ENCODE peak calls at places on chromosomes 5 and 9, in four cellular contexts. One of them, this sample, is unnamed. For H3K9me3 and H3K4me1, the result is how much of the 10 kb centered on the place peaks cover.

GRCh38 chr5:109324941-109325340 is 84.8 kb downstream of the PJA2 start:
- DNase-seq in A549: no peak
- DNase-seq in psoas muscle: no peak
- DNase-seq in tibial nerve: no peak
- DNase-seq in this sample: no peak

GRCh38 chr5:115494570-115495289 is 49.8 kb downstream of the FEM1C start:
- DNase-seq in A549: no peak
- DNase-seq in psoas muscle: no peak
- DNase-seq in tibial nerve: no peak
- DNase-seq in this sample: no peak

GRCh38 chr5:684771-685216 is 8.4 kb downstream of the TPPP start:
- DNase-seq in A549: no peak
- DNase-seq in psoas muscle: no peak
- DNase-seq in tibial nerve: no peak
- DNase-seq in this sample: no peak

GRCh38 chr5:16932401-16932800 is 3.7 kb downstream of the MYO10 start:
- DNase-seq in A549: no peak
- DNase-seq in psoas muscle: no peak
- DNase-seq in tibial nerve: no peak
- DNase-seq in this sample: no peak

GRCh38 chr5:172274951-172275753 is 8.4 kb downstream of the UBTD2 start:
- DNase-seq in A549: no peak
- DNase-seq in psoas muscle: no peak
- DNase-seq in tibial nerve: no peak
- DNase-seq in this sample: no peak

GRCh38 chr9:132663120-132663519 is 6.7 kb downstream of the DDX31 start:
- DNase-seq in A549: no peak
- DNase-seq in psoas muscle: no peak
- DNase-seq in tibial nerve: no peak
- DNase-seq in this sample: no peak

GRCh38 chr9:32992596-32993238 is 8.7 kb downstream of the APTX start:
- DNase-seq in A549: no peak
- DNase-seq in psoas muscle: no peak
- DNase-seq in tibial nerve: no peak
- DNase-seq in this sample: no peak

GRCh38 chr9:116550728-116551436 is 136.2 kb upstream of the TRIM32 start:
- DNase-seq in A549: no peak
- DNase-seq in psoas muscle: no peak
- DNase-seq in tibial nerve: no peak
- DNase-seq in this sample: no peak

GRCh38 chr9:115240676-115241075 is 122.7 kb upstream of the TNC start:
- DNase-seq in A549: no peak
- DNase-seq in psoas muscle: no peak
- DNase-seq in tibial nerve: no peak
- DNase-seq in this sample: no peak

GRCh38 chr9:109245300-109245897 is 75.5 kb downstream of the EPB41L4B start:
- DNase-seq in A549: no peak
- DNase-seq in psoas muscle: no peak
- DNase-seq in tibial nerve: no peak
- DNase-seq in this sample: no peak

GRCh38 chr5:127757576-127757975 is 54.4 kb downstream of the CCDC192 start:
- DNase-seq in A549: peak
- DNase-seq in psoas muscle: no peak
- DNase-seq in tibial nerve: no peak
- DNase-seq in this sample: no peak

GRCh38 chr5:134437340-134438267 is 25.9 kb upstream of the CDKN2AIPNL start:
- DNase-seq in A549: no peak
- DNase-seq in psoas muscle: peak
- DNase-seq in tibial nerve: no peak
- DNase-seq in this sample: no peak

GRCh38 chr5:6837519-6838110 is 124.4 kb downstream of the TENT4A start:
- DNase-seq in A549: peak
- DNase-seq in psoas muscle: no peak
- DNase-seq in tibial nerve: no peak
- DNase-seq in this sample: no peak
- TF ChIP-seq CTCF in A549: peak
- TF ChIP-seq CTCF in psoas muscle: peak
- TF ChIP-seq CTCF in tibial nerve: no peak
- TF ChIP-seq CTCF in this sample: no peak

GRCh38 chr5:178318382-178318781 is 85.8 kb upstream of the PHYKPL start:
- DNase-seq in A549: no peak
- DNase-seq in psoas muscle: peak
- DNase-seq in tibial nerve: no peak
- DNase-seq in this sample: no peak
- H3K9me3 ChIP-seq in A549: under half
- H3K9me3 ChIP-seq in psoas muscle: under half
- H3K9me3 ChIP-seq in tibial nerve: under half
- H3K9me3 ChIP-seq in this sample: under half

DNA sequence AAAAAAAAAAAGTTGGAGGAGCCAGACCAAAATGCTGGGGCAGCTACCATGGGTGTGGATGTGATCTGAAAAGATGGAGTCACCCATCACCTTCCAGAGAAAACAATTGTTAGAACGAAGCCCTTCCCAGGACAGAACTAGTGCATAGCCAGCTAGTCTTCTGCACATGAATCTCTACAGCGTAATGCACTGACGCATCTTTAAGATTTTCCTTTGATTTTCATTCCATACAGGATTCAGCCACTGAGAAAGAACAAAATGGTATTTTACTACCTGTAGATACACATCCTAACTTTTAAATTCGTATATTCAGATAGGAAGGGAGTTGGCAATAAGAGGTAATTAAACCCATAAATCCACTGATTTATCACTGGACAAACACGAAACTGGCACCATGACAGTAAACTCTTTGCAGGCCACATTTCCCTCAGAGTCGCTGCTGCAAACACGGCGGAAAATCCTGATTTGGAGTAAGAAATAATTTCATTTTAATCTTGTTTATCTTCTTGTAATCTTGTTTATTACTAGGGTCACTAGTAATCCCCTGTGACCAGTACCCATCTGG is 206.6 kb downstream of the SPOCK1 start:
- DNase-seq in A549: no peak
- DNase-seq in psoas muscle: no peak
- DNase-seq in tibial nerve: no peak
- DNase-seq in this sample: no peak
- H3K4me1 ChIP-seq in A549: under half
- H3K4me1 ChIP-seq in psoas muscle: under half
- H3K4me1 ChIP-seq in tibial nerve: under half
- H3K4me1 ChIP-seq in this sample: under half

DNA sequence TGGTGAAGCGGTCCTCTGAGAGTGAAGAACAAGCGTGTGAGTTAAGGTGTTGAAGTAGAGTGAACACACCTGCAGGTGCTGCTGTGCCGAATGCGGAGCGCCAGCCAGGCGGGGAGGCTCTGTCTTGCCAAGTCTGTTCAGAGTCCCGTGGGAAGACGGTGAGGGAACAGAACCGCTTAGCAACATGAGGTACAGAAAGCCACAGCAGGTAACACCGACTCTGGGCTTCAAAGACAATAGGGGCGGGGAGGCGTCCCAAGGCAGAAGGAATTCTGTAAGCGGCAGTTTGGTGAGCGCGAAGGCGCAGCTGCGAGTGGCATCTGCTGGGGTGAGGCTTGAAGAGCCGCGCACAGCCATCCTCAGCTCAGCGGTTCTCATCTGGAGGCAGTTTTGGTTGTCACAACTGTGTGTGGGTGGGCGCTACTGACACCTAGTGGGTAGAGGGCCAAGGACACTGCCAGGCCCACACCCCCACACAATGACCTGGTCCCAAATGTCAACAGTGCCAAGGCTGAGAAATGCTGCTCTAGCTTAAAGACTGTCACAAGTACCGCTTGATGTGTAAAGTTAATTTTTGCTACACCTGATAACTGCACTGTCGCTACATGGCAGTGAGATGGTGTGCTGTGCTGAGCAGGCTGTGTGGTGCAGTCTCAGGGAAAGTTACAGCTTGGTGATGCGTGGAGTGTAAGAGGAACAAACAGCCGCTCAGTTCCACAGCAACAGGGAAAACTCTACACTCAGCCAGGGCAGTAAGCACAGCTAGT is 67.4 kb upstream of the TBC1D9B start:
- DNase-seq in A549: peak
- DNase-seq in psoas muscle: no peak
- DNase-seq in tibial nerve: no peak
- DNase-seq in this sample: no peak
- TF ChIP-seq CTCF in A549: peak
- TF ChIP-seq CTCF in psoas muscle: peak
- TF ChIP-seq CTCF in tibial nerve: peak
- TF ChIP-seq CTCF in this sample: peak

DNA sequence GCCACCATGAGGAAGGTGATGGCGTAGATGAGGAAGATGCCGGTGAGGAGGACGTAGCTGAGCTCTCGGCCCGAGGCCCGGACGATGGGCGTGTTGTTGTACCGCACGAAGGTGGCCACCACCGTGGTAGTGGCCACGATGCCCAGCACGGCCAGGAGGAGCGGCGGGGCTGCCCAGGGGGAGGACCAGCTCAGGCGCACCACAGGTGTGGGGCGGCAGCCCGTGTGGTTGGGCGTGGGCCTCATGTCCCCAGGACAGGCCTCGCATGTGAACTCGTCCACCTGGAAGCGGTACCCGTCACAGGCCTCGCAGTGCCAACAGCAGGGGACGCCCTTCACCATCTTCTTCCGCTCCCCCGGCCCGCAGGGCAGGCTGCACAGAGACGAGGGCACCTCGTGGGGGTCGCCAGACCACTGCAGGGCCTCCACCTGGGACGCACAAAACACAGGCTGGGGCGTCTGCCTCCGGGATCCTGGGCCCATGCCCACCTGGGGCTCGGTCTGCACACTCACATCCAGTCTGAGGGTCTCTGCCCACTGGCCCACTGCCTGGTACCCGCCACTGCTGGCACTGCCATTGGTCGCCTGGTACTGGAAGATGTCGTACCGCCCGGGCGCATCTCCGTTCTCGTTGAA is 8.7 kb downstream of the GRM6 start:
- DNase-seq in A549: no peak
- DNase-seq in psoas muscle: no peak
- DNase-seq in tibial nerve: no peak
- DNase-seq in this sample: no peak
- H3K9me3 ChIP-seq in A549: under half
- H3K9me3 ChIP-seq in psoas muscle: under half
- H3K9me3 ChIP-seq in tibial nerve: under half
- H3K9me3 ChIP-seq in this sample: under half

DNA sequence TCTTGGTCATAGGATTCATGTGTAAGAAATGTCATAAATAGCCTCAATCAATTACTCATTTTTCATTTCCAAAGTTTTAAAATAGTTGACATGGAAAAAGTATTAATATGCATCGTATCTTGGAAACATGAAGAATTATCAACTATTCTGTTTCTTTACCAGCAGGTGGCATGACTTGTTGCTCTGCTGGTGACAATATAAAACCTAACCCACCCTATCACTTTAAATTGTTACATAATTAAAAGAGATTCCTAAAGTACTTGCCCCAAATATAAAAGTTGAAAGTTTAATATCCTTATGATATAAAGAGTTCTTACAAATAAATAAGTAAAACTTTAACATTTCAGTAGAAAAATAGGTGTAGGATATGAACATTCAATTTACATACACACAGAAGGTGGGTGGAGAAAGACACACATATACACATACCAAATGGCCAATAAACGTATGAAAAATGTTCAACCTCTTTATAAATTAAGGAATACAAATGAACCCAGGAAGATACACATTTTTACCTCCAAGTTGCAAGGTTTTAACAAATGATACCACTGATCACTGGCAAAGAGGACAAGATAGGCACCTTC is 30.6 kb downstream of the MAP1B start:
- DNase-seq in A549: no peak
- DNase-seq in psoas muscle: no peak
- DNase-seq in tibial nerve: no peak
- DNase-seq in this sample: no peak
- H3K4me1 ChIP-seq in A549: half or more
- H3K4me1 ChIP-seq in psoas muscle: under half
- H3K4me1 ChIP-seq in tibial nerve: half or more
- H3K4me1 ChIP-seq in this sample: under half

GRCh38 chr5:148120317-148120716 is 48.0 kb upstream of the SPINK14 start:
- DNase-seq in A549: no peak
- DNase-seq in psoas muscle: no peak
- DNase-seq in tibial nerve: no peak
- DNase-seq in this sample: no peak

DNA sequence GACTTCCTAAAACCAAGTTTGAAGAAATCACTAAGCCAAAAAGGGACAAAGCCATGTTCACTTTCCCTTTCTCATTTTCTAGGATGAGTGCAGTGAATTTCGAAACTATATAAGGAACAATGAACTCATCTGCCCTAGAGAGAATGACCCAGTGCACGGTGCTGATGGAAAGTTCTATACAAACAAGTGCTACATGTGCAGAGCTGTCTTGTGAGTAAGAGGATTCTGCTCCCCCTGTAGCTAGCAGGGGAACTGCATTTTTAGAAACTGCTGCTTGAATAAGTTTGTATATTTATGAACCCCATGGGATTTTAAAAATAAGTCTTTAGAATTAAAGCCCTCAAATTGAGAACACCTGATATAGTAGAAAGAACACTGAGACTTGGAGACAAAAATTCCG is 42.7 kb upstream of the SPINK14 start:
- DNase-seq in A549: peak
- DNase-seq in psoas muscle: no peak
- DNase-seq in tibial nerve: no peak
- DNase-seq in this sample: no peak
- TF ChIP-seq CTCF in A549: no peak
- TF ChIP-seq CTCF in psoas muscle: no peak
- TF ChIP-seq CTCF in tibial nerve: no peak
- TF ChIP-seq CTCF in this sample: no peak

GRCh38 chr9:79708541-79708940 is 136.8 kb downstream of the TLE4 start:
- DNase-seq in A549: no peak
- DNase-seq in psoas muscle: no peak
- DNase-seq in tibial nerve: no peak
- DNase-seq in this sample: no peak

GRCh38 chr9:79706512-79706911 is 134.7 kb downstream of the TLE4 start:
- DNase-seq in A549: no peak
- DNase-seq in psoas muscle: no peak
- DNase-seq in tibial nerve: no peak
- DNase-seq in this sample: no peak

GRCh38 chr9:79711874-79712273 is 140.1 kb downstream of the TLE4 start:
- DNase-seq in A549: no peak
- DNase-seq in psoas muscle: no peak
- DNase-seq in tibial nerve: no peak
- DNase-seq in this sample: no peak

GRCh38 chr9:79707589-79707988 is 135.8 kb downstream of the TLE4 start:
- DNase-seq in A549: no peak
- DNase-seq in psoas muscle: no peak
- DNase-seq in tibial nerve: no peak
- DNase-seq in this sample: no peak

GRCh38 chr9:79709945-79710674 is 138.3 kb downstream of the TLE4 start:
- DNase-seq in A549: no peak
- DNase-seq in psoas muscle: no peak
- DNase-seq in tibial nerve: no peak
- DNase-seq in this sample: no peak
- H3K9me3 ChIP-seq in A549: under half
- H3K9me3 ChIP-seq in psoas muscle: under half
- H3K9me3 ChIP-seq in tibial nerve: under half
- H3K9me3 ChIP-seq in this sample: under half

This sample was measured in right atrium auricular region.